ENCODE peak calls at places on chromosomes 2 and 18, in seven cellular contexts. C is mesendoderm, F is trophoblast cell, Y is H1, P is mesenchymal stem cell, X is IMR-90, D is H9. K is an unnamed sample.
A peak's percentile ranks its signal among the peaks of the same experiment; 100 is the strongest.

GRCh38 chr2:111663471-111663951 is 220.5 kb downstream of the ANAPC1 start:
- DNase-seq in C (peak; percentile 70), F (no peak), Y (peak; percentile 29), P (peak; percentile 64), X (peak; percentile 41), D (no peak), K (no peak)

GRCh38 chr2:98768765-98769476 is 38.0 kb upstream of the MGAT4A start:
- DNase-seq in C (no peak), F (no peak), Y (no peak), P (no peak), X (no peak), D (no peak), K (no peak)

GRCh38 chr2:162382283-162382682 is 38.4 kb downstream of the GCA start:
- DNase-seq in C (no peak), F (no peak), Y (no peak), P (peak; percentile 79), X (no peak), D (no peak), K (no peak)

GRCh38 chr18:21735452-21736015 is 5.1 kb upstream of the MIB1 start:
- DNase-seq in C (peak; percentile 77), F (no peak), Y (peak; percentile 66), P (peak; percentile 74), X (peak; percentile 73), D (peak; percentile 82), K (no peak)

GRCh38 chr2:32652555-32653209 is 24.8 kb downstream of the TTC27 start:
- DNase-seq in C (no peak), F (no peak), Y (no peak), P (no peak), X (peak; percentile 12), D (no peak), K (no peak)

GRCh38 chr2:238898534-238899281 is 50.8 kb downstream of the TWIST2 start:
- DNase-seq in C (no peak), F (peak; percentile 56), Y (no peak), P (no peak), X (no peak), D (no peak), K (no peak)

GRCh38 chr2:1173528-1173927 is 222.9 kb downstream of the SNTG2 start:
- DNase-seq in C (peak; percentile 65), F (no peak), Y (no peak), P (no peak), X (no peak), D (no peak), K (no peak)

GRCh38 chr2:10963155-10963554 is 51.4 kb downstream of the KCNF1 start:
- DNase-seq in C (no peak), F (no peak), Y (no peak), P (peak; percentile 87), X (peak; percentile 75), D (no peak), K (no peak)

GRCh38 chr2:65096948-65097347 is 33.0 kb downstream of the RAB1A start:
- DNase-seq in C (no peak), F (no peak), Y (no peak), P (peak; percentile 43), X (peak; percentile 65), D (no peak), K (no peak)

GRCh38 chr18:41391616-41392610 is 563.1 kb upstream of the PIK3C3 start:
- DNase-seq in C (peak; percentile 79), F (peak; percentile 31), Y (peak; percentile 64), P (peak; percentile 75), X (peak; percentile 70), D (peak; percentile 74), K (peak; percentile 51)

GRCh38 chr2:37790462-37790861 is 119.0 kb upstream of the CDC42EP3 start:
- DNase-seq in C (no peak), F (no peak), Y (no peak), P (no peak), X (no peak), D (no peak), K (no peak)

GRCh38 chr2:25417715-25418369 is 76.1 kb upstream of the DNMT3A start:
- DNase-seq in C (peak; percentile 18), F (no peak), Y (no peak), P (no peak), X (no peak), D (no peak), K (no peak)

GRCh38 chr2:3465844-3466481 is 53.4 kb downstream of the ADI1 start:
- DNase-seq in C (peak; percentile 16), F (peak; percentile 39), Y (no peak), P (peak; percentile 97), X (peak; percentile 94), D (no peak), K (no peak)

GRCh38 chr2:240629419-240629967 is 4.2 kb downstream of the GPR35 start:
- DNase-seq in C (no peak), F (no peak), Y (no peak), P (no peak), X (no peak), D (peak; percentile 15), K (no peak)

GRCh38 chr18:3902676-3903075 is 452.7 kb downstream of the TGIF1 start:
- DNase-seq in C (no peak), F (no peak), Y (no peak), P (no peak), X (peak; percentile 50), D (no peak), K (no peak)

GRCh38 chr2:127486247-127486912 is 39.9 kb downstream of the IWS1 start:
- DNase-seq in C (no peak), F (no peak), Y (no peak), P (no peak), X (peak; percentile 20), D (no peak), K (no peak)

GRCh38 chr2:227565080-227565479 is 33.6 kb upstream of the SCYGR2 start:
- DNase-seq in C (no peak), F (no peak), Y (no peak), P (no peak), X (no peak), D (no peak), K (no peak)

GRCh38 chr2:136116813-136117390 is 1.0 kb downstream of the CXCR4 start:
- DNase-seq in C (no peak), F (no peak), Y (peak; percentile 63), P (no peak), X (no peak), D (peak; percentile 34), K (peak; percentile 15)

GRCh38 chr2:69168144-69168813 is 155.3 kb downstream of the ANTXR1 start:
- DNase-seq in C (no peak), F (no peak), Y (no peak), P (no peak), X (peak; percentile 33), D (no peak), K (no peak)

GRCh38 chr18:12333650-12334279 is 25.7 kb downstream of the TUBB6 start:
- DNase-seq in C (no peak), F (peak; percentile 34), Y (no peak), P (no peak), X (no peak), D (no peak), K (no peak)
- H2BK5ac ChIP-seq in C (no peak overlapping the region), F (no peak overlapping the region), Y (peak overlapping the region; percentile 27), P (no peak overlapping the region), X (no peak overlapping the region), D (no peak overlapping the region), K (no peak overlapping the region)

GRCh38 chr18:66553824-66554223 is 50.1 kb downstream of the CDH19 start:
- DNase-seq in C (no peak), F (no peak), Y (no peak), P (peak; percentile 30), X (no peak), D (no peak), K (no peak)
- H3K27ac ChIP-seq in C (no peak overlapping the region), F (no peak overlapping the region), Y (no peak overlapping the region), P (no peak overlapping the region), X (no peak overlapping the region), D (no peak overlapping the region), K (no peak overlapping the region)

GRCh38 chr2:176136375-176137248 is 7.1 kb downstream of the HOXD8 start:
- DNase-seq in C (peak; percentile 46), F (no peak), Y (peak; percentile 68), P (peak; percentile 24), X (no peak), D (peak; percentile 52), K (no peak)
- H3K9ac ChIP-seq in C (peak overlapping the region; percentile 25), F (no peak overlapping the region), Y (no peak overlapping the region), P (peak overlapping the region; percentile 96), X (no peak overlapping the region), D (no peak overlapping the region), K (no peak overlapping the region)

DNA sequence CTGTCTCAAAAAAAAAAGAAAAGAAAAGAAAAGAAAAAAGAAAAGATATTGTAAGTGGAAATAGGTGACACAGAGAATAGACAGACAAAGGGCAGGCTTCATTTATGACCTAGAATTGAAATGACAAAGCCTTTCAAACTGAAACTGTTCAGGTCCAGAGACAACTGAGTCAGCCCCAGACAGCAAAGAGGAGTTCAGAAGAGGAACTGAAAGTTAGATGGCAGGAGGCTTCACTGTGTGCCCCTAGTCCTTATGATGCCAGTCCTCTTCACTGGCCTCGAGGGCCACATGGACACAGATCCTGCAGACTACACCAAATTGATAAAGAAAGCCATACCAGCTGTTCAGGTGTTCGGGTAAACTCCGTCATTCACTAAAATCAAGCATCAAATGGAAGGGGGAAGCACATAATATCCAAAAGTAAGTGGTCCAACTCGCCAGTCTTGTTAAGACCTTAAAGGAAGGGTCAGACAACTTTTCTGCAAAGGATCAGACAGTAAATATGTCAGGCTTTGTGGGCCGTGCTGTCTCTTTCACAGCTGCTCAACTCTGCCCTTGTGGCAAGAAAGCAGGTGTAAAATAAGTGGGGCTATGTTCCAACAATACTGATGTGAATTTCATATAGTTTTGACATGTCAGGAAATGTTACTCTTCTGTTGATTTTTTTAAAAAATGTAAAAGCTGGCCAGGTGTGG is 231.9 kb upstream of the MGAT5 start:
- DNase-seq in C (no peak), F (no peak), Y (no peak), P (no peak), X (no peak), D (no peak), K (no peak)
- H2BK5ac ChIP-seq in C (no peak overlapping the region), F (no peak overlapping the region), Y (no peak overlapping the region), P (no peak overlapping the region), X (no peak overlapping the region), D (no peak overlapping the region), K (no peak overlapping the region)

GRCh38 chr18:9708882-9709877 is 1.1 kb downstream of the RAB31 start:
- DNase-seq in C (peak; percentile 79), F (peak; percentile 92), Y (no peak), P (peak; percentile 48), X (no peak), D (peak; percentile 54), K (no peak)
- H3K27ac ChIP-seq in C (peak overlapping the region; percentile 51), F (peak overlapping the region; percentile 97), Y (no peak overlapping the region), P (no peak overlapping the region), X (peak overlapping the region; percentile 57), D (no peak overlapping the region), K (no peak overlapping the region)

K was measured in neuronal stem cell.